ENCODE peak calls at places on chromosome 21, in nine cellular contexts. One of them, this sample, is unnamed.
A peak's percentile ranks its signal among the peaks of the same experiment; 100 is the strongest.

GRCh38 chr21:40043423-40043822 is 176.2 kb downstream of the PCP4 start:
- DNase-seq in CD4-positive, alpha-beta memory T cell: no peak
- DNase-seq in adipocyte: no peak
- DNase-seq in WERI-Rb-1: no peak
- DNase-seq in Peyer's patch: no peak
- DNase-seq in BE2C: no peak
- DNase-seq in mesenchymal stem cell: no peak
- DNase-seq in tibial nerve: no peak
- DNase-seq in PC-9: no peak
- DNase-seq in this sample: no peak

GRCh38 chr21:38995755-38996154 is 187.5 kb downstream of the PSMG1 start:
- DNase-seq in tibial nerve: no peak
- DNase-seq in mesenchymal stem cell: no peak
- DNase-seq in BE2C: no peak
- DNase-seq in WERI-Rb-1: no peak
- DNase-seq in CD4-positive, alpha-beta memory T cell: no peak
- DNase-seq in adipocyte: no peak
- DNase-seq in Peyer's patch: no peak
- DNase-seq in PC-9: no peak
- DNase-seq in this sample: no peak

GRCh38 chr21:43624343-43624742 is 34.9 kb downstream of the HSF2BP start:
- DNase-seq in PC-9: no peak
- DNase-seq in adipocyte: no peak
- DNase-seq in Peyer's patch: no peak
- DNase-seq in WERI-Rb-1: peak; percentile 58
- DNase-seq in CD4-positive, alpha-beta memory T cell: no peak
- DNase-seq in mesenchymal stem cell: no peak
- DNase-seq in tibial nerve: no peak
- DNase-seq in BE2C: no peak
- DNase-seq in this sample: no peak

GRCh38 chr21:42456457-42456856 is 39.6 kb downstream of the RSPH1 start:
- DNase-seq in CD4-positive, alpha-beta memory T cell: peak; percentile 32
- DNase-seq in PC-9: no peak
- DNase-seq in Peyer's patch: peak; percentile 82
- DNase-seq in adipocyte: no peak
- DNase-seq in WERI-Rb-1: peak; percentile 69
- DNase-seq in BE2C: no peak
- DNase-seq in mesenchymal stem cell: no peak
- DNase-seq in tibial nerve: no peak
- DNase-seq in this sample: peak; percentile 24

GRCh38 chr21:29072873-29073221 is 601 bp downstream of the CCT8 start:
- DNase-seq in adipocyte: peak; percentile 73
- DNase-seq in Peyer's patch: no peak
- DNase-seq in WERI-Rb-1: no peak
- DNase-seq in BE2C: peak; percentile 17
- DNase-seq in CD4-positive, alpha-beta memory T cell: no peak
- DNase-seq in PC-9: no peak
- DNase-seq in mesenchymal stem cell: peak; percentile 72
- DNase-seq in tibial nerve: no peak
- DNase-seq in this sample: peak; percentile 47

GRCh38 chr21:41359289-41359688 is 2.5 kb upstream of the MX2 start:
- DNase-seq in PC-9: no peak
- DNase-seq in adipocyte: no peak
- DNase-seq in WERI-Rb-1: no peak
- DNase-seq in tibial nerve: no peak
- DNase-seq in CD4-positive, alpha-beta memory T cell: no peak
- DNase-seq in BE2C: no peak
- DNase-seq in Peyer's patch: no peak
- DNase-seq in mesenchymal stem cell: no peak
- DNase-seq in this sample: no peak

GRCh38 chr21:31924548-31924947 is 51.7 kb downstream of the HUNK start:
- DNase-seq in adipocyte: no peak
- DNase-seq in tibial nerve: no peak
- DNase-seq in mesenchymal stem cell: no peak
- DNase-seq in CD4-positive, alpha-beta memory T cell: no peak
- DNase-seq in Peyer's patch: no peak
- DNase-seq in PC-9: no peak
- DNase-seq in BE2C: no peak
- DNase-seq in WERI-Rb-1: no peak
- DNase-seq in this sample: no peak

GRCh38 chr21:42061866-42062542 is 9.1 kb upstream of the UMODL1 start:
- DNase-seq in Peyer's patch: peak; percentile 73
- DNase-seq in mesenchymal stem cell: no peak
- DNase-seq in CD4-positive, alpha-beta memory T cell: no peak
- DNase-seq in PC-9: no peak
- DNase-seq in adipocyte: no peak
- DNase-seq in WERI-Rb-1: no peak
- DNase-seq in BE2C: no peak
- DNase-seq in tibial nerve: no peak
- DNase-seq in this sample: no peak

GRCh38 chr21:38249256-38249655 is 7.5 kb upstream of the KCNJ15 start:
- DNase-seq in tibial nerve: no peak
- DNase-seq in mesenchymal stem cell: no peak
- DNase-seq in PC-9: no peak
- DNase-seq in adipocyte: no peak
- DNase-seq in CD4-positive, alpha-beta memory T cell: no peak
- DNase-seq in WERI-Rb-1: no peak
- DNase-seq in Peyer's patch: no peak
- DNase-seq in BE2C: no peak
- DNase-seq in this sample: no peak

GRCh38 chr21:41487082-41487481 is 20.9 kb downstream of the TMPRSS2 start:
- DNase-seq in BE2C: no peak
- DNase-seq in adipocyte: no peak
- DNase-seq in tibial nerve: no peak
- DNase-seq in WERI-Rb-1: no peak
- DNase-seq in Peyer's patch: no peak
- DNase-seq in CD4-positive, alpha-beta memory T cell: no peak
- DNase-seq in mesenchymal stem cell: peak; percentile 28
- DNase-seq in PC-9: no peak
- DNase-seq in this sample: no peak

GRCh38 chr21:42570362-42570761 is 56.7 kb downstream of the SLC37A1 start:
- DNase-seq in CD4-positive, alpha-beta memory T cell: no peak
- DNase-seq in PC-9: no peak
- DNase-seq in tibial nerve: no peak
- DNase-seq in WERI-Rb-1: peak; percentile 2
- DNase-seq in BE2C: no peak
- DNase-seq in Peyer's patch: peak; percentile 37
- DNase-seq in adipocyte: no peak
- DNase-seq in mesenchymal stem cell: no peak
- DNase-seq in this sample: no peak

GRCh38 chr21:37365657-37366487 is 701 bp upstream of the DYRK1A start:
- DNase-seq in WERI-Rb-1: peak; percentile 62
- DNase-seq in Peyer's patch: peak; percentile 83
- DNase-seq in BE2C: peak; percentile 71
- DNase-seq in PC-9: peak; percentile 70
- DNase-seq in mesenchymal stem cell: peak; percentile 69
- DNase-seq in tibial nerve: peak; percentile 32
- DNase-seq in adipocyte: peak; percentile 86
- DNase-seq in CD4-positive, alpha-beta memory T cell: peak; percentile 80
- DNase-seq in this sample: peak; percentile 69

GRCh38 chr21:45484318-45484717 is 57.9 kb downstream of the SLC19A1 start:
- DNase-seq in CD4-positive, alpha-beta memory T cell: no peak
- DNase-seq in WERI-Rb-1: no peak
- DNase-seq in mesenchymal stem cell: no peak
- DNase-seq in BE2C: no peak
- DNase-seq in adipocyte: no peak
- DNase-seq in Peyer's patch: no peak
- DNase-seq in PC-9: no peak
- DNase-seq in tibial nerve: no peak
- DNase-seq in this sample: no peak

GRCh38 chr21:45480701-45481500 is 61.3 kb downstream of the SLC19A1 start:
- DNase-seq in WERI-Rb-1: no peak
- DNase-seq in PC-9: no peak
- DNase-seq in Peyer's patch: no peak
- DNase-seq in adipocyte: no peak
- DNase-seq in CD4-positive, alpha-beta memory T cell: no peak
- DNase-seq in mesenchymal stem cell: no peak
- DNase-seq in tibial nerve: no peak
- DNase-seq in BE2C: no peak
- DNase-seq in this sample: no peak

GRCh38 chr21:45481566-45481965 is 60.7 kb downstream of the SLC19A1 start:
- DNase-seq in adipocyte: no peak
- DNase-seq in WERI-Rb-1: no peak
- DNase-seq in Peyer's patch: no peak
- DNase-seq in BE2C: no peak
- DNase-seq in tibial nerve: no peak
- DNase-seq in mesenchymal stem cell: no peak
- DNase-seq in PC-9: no peak
- DNase-seq in CD4-positive, alpha-beta memory T cell: no peak
- DNase-seq in this sample: no peak

GRCh38 chr21:45481977-45482898 is 60.0 kb downstream of the SLC19A1 start:
- DNase-seq in Peyer's patch: no peak
- DNase-seq in PC-9: no peak
- DNase-seq in WERI-Rb-1: no peak
- DNase-seq in tibial nerve: no peak
- DNase-seq in mesenchymal stem cell: no peak
- DNase-seq in adipocyte: no peak
- DNase-seq in BE2C: no peak
- DNase-seq in CD4-positive, alpha-beta memory T cell: no peak
- DNase-seq in this sample: no peak

DNA sequence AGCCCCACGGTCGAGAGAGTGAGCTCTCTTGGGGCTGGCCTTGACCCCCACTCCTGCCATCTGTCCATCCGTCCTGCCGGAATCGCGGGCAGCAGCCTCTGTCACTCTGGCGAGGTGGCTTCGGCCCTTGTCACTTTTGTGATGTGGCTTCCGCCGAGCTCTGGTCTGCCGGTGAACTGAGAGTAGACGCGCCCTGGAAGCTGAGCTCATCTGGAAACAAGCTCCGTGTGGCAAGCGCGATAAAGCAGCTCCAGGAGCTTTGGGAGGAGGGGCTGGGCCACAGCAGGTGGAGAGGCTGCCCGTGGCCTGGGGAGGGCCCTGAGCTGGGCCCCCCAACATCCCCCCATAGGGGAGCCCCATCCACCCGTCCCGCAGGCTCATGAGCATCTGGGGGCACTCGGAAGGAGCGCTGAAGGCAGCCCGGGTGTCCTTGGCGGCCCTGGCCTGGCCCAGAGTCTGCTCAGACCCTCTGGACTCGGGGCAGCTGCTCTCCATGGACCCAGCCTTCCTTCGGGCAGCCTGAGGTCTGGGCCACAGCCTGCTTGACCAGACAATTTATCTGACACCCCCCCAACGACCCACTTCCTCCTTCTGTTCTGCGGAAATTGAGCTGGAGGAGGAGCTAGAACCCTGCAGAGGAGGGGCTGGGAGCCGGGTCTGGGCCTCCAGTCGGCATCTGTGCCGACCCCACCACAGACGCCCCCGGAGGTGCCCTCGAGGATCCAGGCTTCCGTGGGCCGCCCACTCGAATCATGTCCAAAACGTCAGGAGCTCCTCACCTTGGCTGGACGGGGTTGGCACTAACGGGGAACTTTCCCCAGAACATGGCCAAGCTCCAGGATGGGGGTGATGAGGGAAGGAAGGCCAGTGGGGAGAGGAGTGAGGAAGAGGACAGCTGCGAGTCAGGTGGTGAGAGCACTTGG is 59.1 kb downstream of the SLC19A1 start:
- DNase-seq in PC-9: no peak
- DNase-seq in adipocyte: no peak
- DNase-seq in tibial nerve: no peak
- DNase-seq in mesenchymal stem cell: no peak
- DNase-seq in Peyer's patch: no peak
- DNase-seq in CD4-positive, alpha-beta memory T cell: peak; percentile 31
- DNase-seq in BE2C: no peak
- DNase-seq in WERI-Rb-1: no peak
- DNase-seq in this sample: no peak
- H3K4me3 ChIP-seq in PC-9: no peak overlapping the region
- H3K4me3 ChIP-seq in adipocyte: no peak overlapping the region
- H3K4me3 ChIP-seq in tibial nerve: no peak overlapping the region
- H3K4me3 ChIP-seq in mesenchymal stem cell: no peak overlapping the region
- H3K4me3 ChIP-seq in Peyer's patch: peak overlapping the region; percentile 35
- H3K4me3 ChIP-seq in CD4-positive, alpha-beta memory T cell: no peak overlapping the region
- H3K4me3 ChIP-seq in BE2C: no peak overlapping the region
- H3K4me3 ChIP-seq in WERI-Rb-1: no peak overlapping the region
- H3K4me3 ChIP-seq in this sample: no peak overlapping the region

GRCh38 chr21:25709684-25710265 is 24.9 kb downstream of the ATP5PF start:
- DNase-seq in Peyer's patch: no peak
- DNase-seq in adipocyte: no peak
- DNase-seq in CD4-positive, alpha-beta memory T cell: no peak
- DNase-seq in BE2C: no peak
- DNase-seq in PC-9: no peak
- DNase-seq in mesenchymal stem cell: no peak
- DNase-seq in WERI-Rb-1: no peak
- DNase-seq in tibial nerve: no peak
- DNase-seq in this sample: no peak

GRCh38 chr21:25710550-25710949 is 24.2 kb downstream of the ATP5PF start:
- DNase-seq in mesenchymal stem cell: no peak
- DNase-seq in tibial nerve: no peak
- DNase-seq in WERI-Rb-1: no peak
- DNase-seq in BE2C: no peak
- DNase-seq in adipocyte: no peak
- DNase-seq in CD4-positive, alpha-beta memory T cell: no peak
- DNase-seq in PC-9: no peak
- DNase-seq in Peyer's patch: no peak
- DNase-seq in this sample: no peak

GRCh38 chr21:25708467-25709065 is 26.1 kb downstream of the ATP5PF start:
- DNase-seq in tibial nerve: peak; percentile 79
- DNase-seq in PC-9: no peak
- DNase-seq in WERI-Rb-1: peak; percentile 38
- DNase-seq in adipocyte: peak; percentile 77
- DNase-seq in CD4-positive, alpha-beta memory T cell: peak; percentile 48
- DNase-seq in mesenchymal stem cell: peak; percentile 52
- DNase-seq in Peyer's patch: peak; percentile 78
- DNase-seq in BE2C: peak; percentile 43
- DNase-seq in this sample: peak; percentile 58
- H3K4me3 ChIP-seq in tibial nerve: no peak overlapping the region
- H3K4me3 ChIP-seq in PC-9: no peak overlapping the region
- H3K4me3 ChIP-seq in WERI-Rb-1: no peak overlapping the region
- H3K4me3 ChIP-seq in adipocyte: no peak overlapping the region
- H3K4me3 ChIP-seq in CD4-positive, alpha-beta memory T cell: no peak overlapping the region
- H3K4me3 ChIP-seq in mesenchymal stem cell: no peak overlapping the region
- H3K4me3 ChIP-seq in Peyer's patch: no peak overlapping the region
- H3K4me3 ChIP-seq in BE2C: no peak overlapping the region
- H3K4me3 ChIP-seq in this sample: no peak overlapping the region

DNA sequence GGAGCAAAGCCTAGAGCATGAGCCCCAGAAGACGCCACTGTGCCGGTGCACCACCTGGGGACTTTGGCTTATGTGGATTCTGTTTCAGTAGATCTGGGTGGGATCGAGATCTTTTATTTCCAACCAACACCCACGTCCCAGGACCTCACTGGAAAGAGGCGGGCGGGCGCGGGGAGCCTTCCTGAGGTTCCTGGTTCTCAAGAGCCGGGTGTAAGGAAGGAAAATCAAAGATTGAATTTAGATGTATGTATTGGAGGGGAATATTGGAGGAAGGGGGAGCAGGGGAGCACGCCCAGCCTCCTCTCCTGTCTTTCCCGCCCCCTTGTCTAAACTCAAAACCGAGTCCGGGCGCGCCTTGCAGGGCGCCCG is 6.2 kb upstream of the OLIG2 start:
- DNase-seq in BE2C: no peak
- DNase-seq in tibial nerve: no peak
- DNase-seq in WERI-Rb-1: no peak
- DNase-seq in CD4-positive, alpha-beta memory T cell: no peak
- DNase-seq in mesenchymal stem cell: no peak
- DNase-seq in Peyer's patch: no peak
- DNase-seq in adipocyte: no peak
- DNase-seq in PC-9: no peak
- DNase-seq in this sample: no peak
- H3K4me3 ChIP-seq in BE2C: no peak overlapping the region
- H3K4me3 ChIP-seq in tibial nerve: no peak overlapping the region
- H3K4me3 ChIP-seq in WERI-Rb-1: peak overlapping the region; percentile 41
- H3K4me3 ChIP-seq in CD4-positive, alpha-beta memory T cell: no peak overlapping the region
- H3K4me3 ChIP-seq in mesenchymal stem cell: no peak overlapping the region
- H3K4me3 ChIP-seq in Peyer's patch: peak overlapping the region; percentile 24
- H3K4me3 ChIP-seq in adipocyte: no peak overlapping the region
- H3K4me3 ChIP-seq in PC-9: no peak overlapping the region
- H3K4me3 ChIP-seq in this sample: no peak overlapping the region

GRCh38 chr21:44800103-44800502 is 1.5 kb downstream of the UBE2G2 start:
- DNase-seq in Peyer's patch: peak; percentile 63
- DNase-seq in tibial nerve: peak; percentile 45
- DNase-seq in WERI-Rb-1: peak; percentile 71
- DNase-seq in CD4-positive, alpha-beta memory T cell: no peak
- DNase-seq in PC-9: no peak
- DNase-seq in mesenchymal stem cell: peak; percentile 47
- DNase-seq in BE2C: peak; percentile 62
- DNase-seq in adipocyte: peak; percentile 16
- DNase-seq in this sample: peak; percentile 42
- H3K4me3 ChIP-seq in Peyer's patch: peak overlapping the region; percentile 81
- H3K4me3 ChIP-seq in tibial nerve: no peak overlapping the region
- H3K4me3 ChIP-seq in WERI-Rb-1: no peak overlapping the region
- H3K4me3 ChIP-seq in CD4-positive, alpha-beta memory T cell: no peak overlapping the region
- H3K4me3 ChIP-seq in PC-9: peak overlapping the region; percentile 88
- H3K4me3 ChIP-seq in mesenchymal stem cell: peak overlapping the region; percentile 83
- H3K4me3 ChIP-seq in BE2C: peak overlapping the region; percentile 94
- H3K4me3 ChIP-seq in adipocyte: peak overlapping the region; percentile 95
- H3K4me3 ChIP-seq in this sample: no peak overlapping the region

This sample was measured in astrocyte of the spinal cord.